ENCODE peak calls at places on chromosome 10, in ten cellular contexts. I is fibroblast of lung, G is breast epithelium, E is ovary, V is neural progenitor cell, X is left ventricle myocardium inferior, Y is PC-3, O is mammary epithelial cell, K is adrenal gland, P is cardiac muscle cell. C is an unnamed sample. For H3K36me3, the result is how much of the 10 kb centered on the place peaks cover.

GRCh38 chr10:87862644-87863101 is 660 bp downstream of the KLLN start:
- DNase-seq in K (no peak), I (no peak), P (no peak), G (peak), Y (peak), E (no peak), X (no peak), O (no peak), V (peak), C (no peak)

GRCh38 chr10:122254831-122255230 is 16.3 kb upstream of the BTBD16 start:
- DNase-seq in E (no peak), V (no peak), O (no peak), Y (no peak), G (no peak), K (no peak), P (no peak), I (no peak), X (no peak), C (no peak)

GRCh38 chr10:3426190-3426845 is 253.7 kb upstream of the PITRM1 start:
- DNase-seq in E (no peak), Y (peak), K (no peak), G (no peak), O (peak), I (peak), V (no peak), P (peak), X (no peak), C (peak)

GRCh38 chr10:21399392-21400015 is 126.0 kb downstream of the SKIDA1 start:
- DNase-seq in V (no peak), Y (peak), X (no peak), G (no peak), I (peak), K (no peak), O (peak), P (peak), E (no peak), C (peak)

GRCh38 chr10:101569465-101569837 is 18.6 kb downstream of the POLL start:
- DNase-seq in G (no peak), P (no peak), K (no peak), X (no peak), V (peak), E (no peak), I (no peak), O (no peak), Y (no peak), C (no peak)

GRCh38 chr10:78986419-78986818 is 82.3 kb upstream of the ZMIZ1 start:
- DNase-seq in X (no peak), E (no peak), G (no peak), V (no peak), I (peak), K (no peak), Y (no peak), P (peak), O (no peak), C (no peak)

GRCh38 chr10:11382187-11382586 is 229.3 kb downstream of the USP6NL start:
- DNase-seq in G (no peak), K (no peak), O (no peak), V (no peak), P (no peak), I (no peak), Y (no peak), X (no peak), E (no peak), C (no peak)

GRCh38 chr10:6518791-6519430 is 61.2 kb downstream of the PRKCQ start:
- DNase-seq in E (no peak), K (no peak), O (no peak), V (no peak), Y (no peak), P (no peak), G (no peak), I (no peak), X (no peak), C (no peak)

GRCh38 chr10:70145666-70146488 is 623 bp downstream of the TYSND1 start:
- DNase-seq in Y (peak), X (peak), E (peak), O (peak), I (peak), K (peak), P (peak), G (peak), V (peak), C (peak)

GRCh38 chr10:125637496-125637895 is 45.5 kb downstream of the TEX36 start:
- DNase-seq in X (no peak), E (no peak), G (no peak), Y (no peak), O (no peak), K (no peak), P (no peak), V (no peak), I (no peak), C (no peak)

GRCh38 chr10:132078746-132079345 is 13.1 kb downstream of the JAKMIP3 start:
- DNase-seq in P (no peak), Y (no peak), E (no peak), V (peak), G (peak), K (no peak), O (no peak), X (no peak), I (no peak), C (no peak)

GRCh38 chr10:102545997-102546396 is 42.2 kb downstream of the SUFU start:
- DNase-seq in E (no peak), I (no peak), V (no peak), X (no peak), O (no peak), Y (no peak), G (no peak), P (peak), K (no peak), C (no peak)

GRCh38 chr10:19556666-19557065 is 259.6 kb upstream of the PLXDC2 start:
- DNase-seq in Y (no peak), G (no peak), K (no peak), O (no peak), I (peak), V (no peak), E (no peak), P (no peak), X (no peak), C (no peak)

GRCh38 chr10:24150853-24151252 is 58.1 kb upstream of the KIAA1217 start:
- DNase-seq in K (no peak), V (no peak), O (no peak), E (no peak), G (no peak), Y (no peak), X (no peak), P (no peak), I (no peak), C (no peak)

GRCh38 chr10:130631139-130631864 is 495.1 kb downstream of the GLRX3 start:
- DNase-seq in G (no peak), I (no peak), K (peak), V (no peak), Y (no peak), E (no peak), O (no peak), P (no peak), X (no peak), C (no peak)

GRCh38 chr10:114925675-114926204 is 12.3 kb upstream of the TRUB1 start:
- DNase-seq in X (no peak), E (no peak), I (peak), O (peak), V (no peak), G (no peak), K (peak), Y (peak), P (peak), C (peak)

GRCh38 chr10:73926152-73926764 is 15.3 kb downstream of the PLAU start:
- DNase-seq in I (no peak), E (no peak), V (no peak), O (no peak), K (peak), G (peak), Y (no peak), X (no peak), P (no peak), C (no peak)

GRCh38 chr10:29761916-29762315 is 127.1 kb upstream of the SVIL start:
- DNase-seq in G (no peak), V (no peak), O (no peak), P (no peak), X (no peak), E (no peak), I (no peak), K (no peak), Y (no peak), C (no peak)

GRCh38 chr10:7408494-7409044 is 2.3 kb downstream of the SFMBT2 start:
- DNase-seq in O (peak), K (peak), P (peak), Y (peak), I (peak), E (peak), V (peak), G (no peak), X (peak), C (no peak)

GRCh38 chr10:1048349-1048731 is 579 bp downstream of the IDI1 start:
- DNase-seq in I (peak), O (no peak), E (peak), Y (peak), V (no peak), K (peak), P (no peak), G (no peak), X (peak), C (peak)

GRCh38 chr10:44878704-44879530 is 32.2 kb upstream of the TMEM72 start:
- DNase-seq in E (peak), Y (peak), I (peak), O (peak), V (peak), G (peak), K (peak), X (peak), P (peak), C (peak)

GRCh38 chr10:44471410-44471809 is 86.5 kb upstream of the CXCL12 start:
- DNase-seq in P (no peak), K (peak), Y (no peak), V (no peak), E (no peak), O (no peak), I (no peak), G (no peak), X (no peak), C (no peak)

GRCh38 chr10:102457591-102458150 is 6.3 kb upstream of the C10orf95 start:
- DNase-seq in Y (no peak), E (no peak), P (no peak), O (no peak), X (no peak), K (no peak), I (no peak), G (no peak), V (no peak), C (no peak)

GRCh38 chr10:126972622-126973414 is 67.6 kb downstream of the DOCK1 start:
- DNase-seq in O (peak), V (no peak), G (peak), X (no peak), P (peak), Y (no peak), K (no peak), E (no peak), I (peak), C (peak)

GRCh38 chr10:1454428-1454827 is 282.9 kb downstream of the ADARB2 start:
- DNase-seq in Y (no peak), X (no peak), K (no peak), E (no peak), I (no peak), V (no peak), P (no peak), G (no peak), O (no peak), C (no peak)

GRCh38 chr10:130171196-130171595 is 35.0 kb downstream of the GLRX3 start:
- DNase-seq in E (no peak), V (no peak), X (no peak), I (no peak), G (no peak), K (no peak), P (no peak), Y (no peak), O (no peak), C (no peak)

GRCh38 chr10:110892602-110893001 is 20.9 kb downstream of the PDCD4 start:
- DNase-seq in P (no peak), V (no peak), Y (no peak), I (no peak), O (no peak), E (no peak), G (no peak), X (no peak), K (no peak), C (no peak)
- H3K36me3 ChIP-seq in P (under half), V (under half), Y (under half), I (under half), O (under half), E (under half), G (under half), X (half or more), K (under half), C (under half)

DNA sequence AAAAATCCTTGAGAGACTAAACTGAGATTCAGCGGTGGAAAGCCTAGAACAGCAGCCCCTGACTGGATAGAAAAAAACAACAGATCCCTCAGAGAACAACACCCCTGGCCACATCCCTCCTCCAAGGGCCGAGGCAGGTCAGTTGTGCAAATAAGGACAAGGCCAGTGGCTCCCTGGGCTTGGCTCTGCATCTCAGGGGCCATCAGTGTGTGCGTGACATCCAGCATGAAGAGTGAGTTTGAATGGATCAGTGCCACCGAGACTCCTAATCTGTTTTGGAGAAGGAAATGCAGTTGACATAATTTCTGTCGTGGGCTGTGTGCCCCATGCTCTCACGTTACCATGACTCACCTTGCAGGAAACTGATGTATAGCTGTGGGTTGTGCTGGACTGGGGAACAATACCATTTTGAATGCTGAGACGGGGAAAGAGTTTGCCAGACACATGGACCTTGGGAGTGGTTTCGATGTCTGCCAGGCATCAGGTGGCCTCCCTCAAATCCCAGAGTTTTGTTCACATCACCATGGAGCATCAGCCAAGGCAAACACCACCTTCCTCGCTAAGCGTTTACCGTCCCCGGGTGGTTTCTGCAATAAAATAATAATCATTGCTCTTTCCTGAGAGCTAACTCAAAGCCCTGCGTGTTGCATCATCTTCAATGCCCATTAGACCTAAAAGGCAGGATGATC is 153.2 kb upstream of the FZD8 start:
- DNase-seq in K (no peak), Y (peak), X (no peak), O (peak), G (no peak), V (no peak), P (peak), I (no peak), E (no peak), C (peak)
- H3K4me3 ChIP-seq in K (no peak), Y (peak), X (no peak), O (no peak), G (no peak), V (no peak), P (no peak), I (no peak), E (no peak), C (no peak)

DNA sequence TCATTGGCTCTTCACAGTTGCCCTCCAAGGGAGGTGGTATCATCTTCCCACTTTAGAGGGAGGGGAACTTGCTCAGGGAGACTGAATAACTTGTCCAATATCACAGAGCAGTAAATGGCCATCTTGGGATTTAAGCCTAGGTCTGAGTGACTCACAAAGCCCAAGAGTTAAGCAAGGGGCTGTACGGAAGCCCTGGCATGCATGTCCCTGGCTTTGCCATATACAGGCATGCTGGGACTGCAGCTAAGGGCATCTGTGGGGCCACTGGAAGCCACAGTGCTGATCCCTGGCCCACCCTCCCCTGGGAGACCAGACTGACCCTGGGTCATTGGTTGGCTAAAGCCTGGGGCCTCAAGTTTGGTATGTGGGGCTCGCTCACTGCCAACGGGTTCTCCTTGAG is 3.1 kb downstream of the VSIR start:
- DNase-seq in X (no peak), K (no peak), Y (no peak), O (no peak), G (no peak), P (peak), I (no peak), V (no peak), E (no peak), C (no peak)
- H3K27ac ChIP-seq in X (peak), K (peak), Y (no peak), O (no peak), G (peak), P (no peak), I (peak), V (no peak), E (peak), C (no peak)

GRCh38 chr10:96949039-96949683 is 117.1 kb downstream of the LCOR start:
- DNase-seq in V (no peak), Y (no peak), E (no peak), G (no peak), X (no peak), O (no peak), I (no peak), K (no peak), P (no peak), C (no peak)

GRCh38 chr10:96955733-96956132 is 123.6 kb downstream of the LCOR start:
- DNase-seq in G (no peak), X (no peak), E (no peak), V (no peak), Y (no peak), O (no peak), P (no peak), I (no peak), K (no peak), C (no peak)

GRCh38 chr10:96947036-96947435 is 114.9 kb downstream of the LCOR start:
- DNase-seq in O (no peak), I (no peak), X (no peak), P (no peak), Y (no peak), E (no peak), V (no peak), G (no peak), K (no peak), C (no peak)

DNA sequence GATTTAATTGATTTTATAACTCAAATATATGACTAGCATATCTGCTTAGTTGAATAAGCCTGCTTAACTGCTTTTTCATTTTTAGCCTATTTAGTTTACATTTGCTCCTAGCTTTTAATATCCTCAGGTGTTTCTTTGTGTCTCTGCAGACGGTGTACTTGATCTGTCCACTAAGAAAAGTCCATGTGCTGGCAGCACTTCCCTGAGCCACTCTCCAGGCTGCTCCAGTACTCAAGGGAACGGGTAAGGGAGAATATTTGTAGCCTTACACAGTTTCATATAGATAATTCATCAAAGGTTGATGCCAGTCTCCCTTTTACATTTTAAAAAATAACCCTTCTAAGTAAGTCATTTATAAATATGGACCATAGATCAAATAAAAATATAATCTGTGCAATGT is 119.9 kb downstream of the LCOR start:
- DNase-seq in Y (no peak), X (no peak), P (no peak), O (no peak), E (no peak), K (no peak), G (no peak), I (no peak), V (no peak), C (no peak)
- H3K36me3 ChIP-seq in Y (under half), X (under half), P (under half), O (under half), E (under half), K (under half), G (under half), I (under half), V (under half), C (under half)

DNA sequence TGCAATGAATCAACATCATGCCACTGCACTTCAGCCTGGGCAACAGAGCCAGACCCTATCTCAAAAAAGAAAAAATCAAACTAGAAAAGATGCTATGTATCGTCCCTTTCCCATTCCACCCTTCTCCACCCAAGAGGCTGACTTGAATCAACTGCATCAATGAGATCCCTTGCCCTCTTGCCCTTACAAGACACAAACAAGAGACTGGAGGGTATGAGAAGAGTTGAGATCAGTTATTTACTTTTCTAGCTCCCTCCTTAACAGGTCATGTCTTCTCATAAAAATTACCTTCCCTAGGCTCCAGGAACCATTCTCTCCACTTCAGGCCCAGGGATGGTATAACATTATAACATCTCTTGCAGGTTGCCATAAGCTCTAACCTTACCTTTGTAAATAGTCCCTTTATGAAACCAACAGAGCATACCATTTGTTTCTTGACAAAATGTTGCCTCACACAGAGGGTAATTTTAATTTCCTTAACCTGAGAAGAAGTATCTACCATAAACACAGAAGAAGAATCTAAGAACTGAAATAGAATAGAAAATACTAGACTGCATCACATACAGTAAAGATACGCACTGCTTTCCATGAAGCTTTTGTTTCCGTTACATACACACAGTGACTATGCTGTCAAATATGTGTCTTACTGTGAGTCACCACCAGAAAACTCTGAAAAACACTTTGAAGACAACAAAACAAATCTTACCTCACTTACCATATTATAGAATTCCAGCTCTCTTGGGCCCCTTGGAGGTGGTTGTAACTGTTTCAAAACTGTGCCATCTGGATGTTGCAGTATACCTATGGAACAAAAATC is 30.5 kb downstream of the IPMK start:
- DNase-seq in E (no peak), Y (peak), K (no peak), I (peak), G (no peak), X (no peak), V (no peak), P (peak), O (peak), C (peak)
- H3K4me3 ChIP-seq in E (no peak), Y (peak), K (no peak), I (no peak), G (no peak), X (no peak), V (no peak), P (no peak), O (no peak), C (no peak)

C was measured in astrocyte.